ENCODE peak calls at places on chromosomes 13 and 19, in five cellular contexts. One of them, this sample, is unnamed.

GRCh38 chr13:99144306-99144705 is 56.3 kb upstream of the UBAC2 start:
- DNase-seq in A549: no peak
- DNase-seq in ovary: no peak
- DNase-seq in SK-N-SH: no peak
- DNase-seq in tibial nerve: no peak
- DNase-seq in this sample: no peak

GRCh38 chr13:19862511-19863313 is 737 bp downstream of the ZMYM5 start:
- DNase-seq in A549: no peak
- DNase-seq in ovary: peak
- DNase-seq in SK-N-SH: no peak
- DNase-seq in tibial nerve: peak
- DNase-seq in this sample: peak

GRCh38 chr19:5292843-5293606 is 47.6 kb downstream of the PTPRS start:
- DNase-seq in A549: peak
- DNase-seq in ovary: peak
- DNase-seq in SK-N-SH: peak
- DNase-seq in tibial nerve: peak
- DNase-seq in this sample: peak

GRCh38 chr13:113551081-113552000 is 33.2 kb upstream of the TFDP1 start:
- DNase-seq in A549: no peak
- DNase-seq in ovary: no peak
- DNase-seq in SK-N-SH: peak
- DNase-seq in tibial nerve: no peak
- DNase-seq in this sample: peak

GRCh38 chr19:35107541-35107939 is 8.1 kb upstream of the FXYD3 start:
- DNase-seq in A549: no peak
- DNase-seq in ovary: no peak
- DNase-seq in SK-N-SH: no peak
- DNase-seq in tibial nerve: peak
- DNase-seq in this sample: peak

GRCh38 chr13:113912596-113912995 is 48.7 kb upstream of the GAS6 start:
- DNase-seq in A549: no peak
- DNase-seq in ovary: no peak
- DNase-seq in SK-N-SH: no peak
- DNase-seq in tibial nerve: no peak
- DNase-seq in this sample: no peak

GRCh38 chr13:60852886-60853285 is 455.9 kb downstream of the TDRD3 start:
- DNase-seq in A549: no peak
- DNase-seq in ovary: no peak
- DNase-seq in SK-N-SH: no peak
- DNase-seq in tibial nerve: no peak
- DNase-seq in this sample: no peak

GRCh38 chr19:28737021-28737525 is 475.9 kb downstream of the UQCRFS1 start:
- DNase-seq in A549: no peak
- DNase-seq in ovary: no peak
- DNase-seq in SK-N-SH: no peak
- DNase-seq in tibial nerve: peak
- DNase-seq in this sample: no peak

GRCh38 chr13:37134411-37135041 is 29.1 kb upstream of the CSNK1A1L start:
- DNase-seq in A549: no peak
- DNase-seq in ovary: no peak
- DNase-seq in SK-N-SH: no peak
- DNase-seq in tibial nerve: no peak
- DNase-seq in this sample: no peak

GRCh38 chr19:16462757-16463250 is 9.0 kb downstream of the EPS15L1 start:
- DNase-seq in A549: no peak
- DNase-seq in ovary: no peak
- DNase-seq in SK-N-SH: no peak
- DNase-seq in tibial nerve: no peak
- DNase-seq in this sample: peak

GRCh38 chr13:103878891-103879605 is 812.8 kb upstream of the SLC10A2 start:
- DNase-seq in A549: no peak
- DNase-seq in ovary: no peak
- DNase-seq in SK-N-SH: no peak
- DNase-seq in tibial nerve: no peak
- DNase-seq in this sample: no peak

GRCh38 chr13:112737329-112737728 is 47.5 kb downstream of the ATP11A start:
- DNase-seq in A549: no peak
- DNase-seq in ovary: no peak
- DNase-seq in SK-N-SH: no peak
- DNase-seq in tibial nerve: no peak
- DNase-seq in this sample: no peak

GRCh38 chr19:54114340-54114826 is 1.1 kb downstream of the TFPT start:
- DNase-seq in A549: no peak
- DNase-seq in ovary: peak
- DNase-seq in SK-N-SH: peak
- DNase-seq in tibial nerve: no peak
- DNase-seq in this sample: peak

GRCh38 chr13:68439821-68440220 is 1209.7 kb upstream of the PCDH9 start:
- DNase-seq in A549: no peak
- DNase-seq in ovary: no peak
- DNase-seq in SK-N-SH: no peak
- DNase-seq in tibial nerve: no peak
- DNase-seq in this sample: no peak

GRCh38 chr19:39507715-39508364 is 7.1 kb upstream of the SELENOV start:
- DNase-seq in A549: no peak
- DNase-seq in ovary: no peak
- DNase-seq in SK-N-SH: no peak
- DNase-seq in tibial nerve: no peak
- DNase-seq in this sample: no peak

GRCh38 chr19:57583521-57584416 is at the start of gene ZIK1:
- DNase-seq in A549: no peak
- DNase-seq in ovary: peak
- DNase-seq in SK-N-SH: peak
- DNase-seq in tibial nerve: peak
- DNase-seq in this sample: peak
- TF ChIP-seq CTCF in A549: no peak
- TF ChIP-seq CTCF in ovary: no peak
- TF ChIP-seq CTCF in SK-N-SH: no peak
- TF ChIP-seq CTCF in tibial nerve: no peak
- TF ChIP-seq CTCF in this sample: no peak

GRCh38 chr19:1913781-1914577 is 8.8 kb downstream of the ADAT3 start:
- DNase-seq in A549: no peak
- DNase-seq in ovary: peak
- DNase-seq in SK-N-SH: no peak
- DNase-seq in tibial nerve: no peak
- DNase-seq in this sample: no peak
- TF ChIP-seq EP300 in A549: no peak
- TF ChIP-seq EP300 in ovary: no peak
- TF ChIP-seq EP300 in SK-N-SH: no peak
- TF ChIP-seq EP300 in tibial nerve: no peak
- TF ChIP-seq EP300 in this sample: no peak

DNA sequence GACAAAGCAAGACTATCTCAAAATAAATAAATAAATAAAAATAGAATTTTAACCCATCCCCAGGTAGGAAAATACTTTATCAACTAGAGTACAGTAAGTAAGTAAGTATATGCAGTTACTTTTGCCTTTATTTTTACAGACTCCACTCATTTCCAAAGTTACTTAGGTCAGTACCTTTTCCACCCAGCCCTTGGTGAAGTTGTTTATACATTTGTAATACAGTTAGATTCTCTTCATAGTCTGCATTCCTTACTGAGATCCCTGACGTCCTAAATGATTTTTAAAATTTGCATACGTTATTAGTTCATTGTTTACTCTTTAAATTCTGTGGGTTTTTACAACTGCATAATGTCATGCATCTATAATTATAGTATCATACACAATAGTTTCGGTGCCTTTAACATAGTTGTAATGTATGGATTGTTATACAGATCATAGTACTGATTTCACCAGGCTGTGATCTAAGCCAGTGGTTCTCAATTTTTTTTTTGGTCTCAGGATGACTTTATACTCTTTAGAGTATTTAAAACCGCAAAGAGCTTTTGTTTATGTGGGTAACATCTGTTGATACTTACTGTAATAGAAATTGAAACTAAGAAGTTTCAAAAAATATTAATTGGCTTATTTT is 10.4 kb downstream of the SETDB2 start:
- DNase-seq in A549: no peak
- DNase-seq in ovary: no peak
- DNase-seq in SK-N-SH: no peak
- DNase-seq in tibial nerve: no peak
- DNase-seq in this sample: no peak
- TF ChIP-seq CTCF in A549: no peak
- TF ChIP-seq CTCF in ovary: no peak
- TF ChIP-seq CTCF in SK-N-SH: no peak
- TF ChIP-seq CTCF in tibial nerve: no peak
- TF ChIP-seq CTCF in this sample: no peak

GRCh38 chr13:40194204-40194806 is 472.1 kb downstream of the FOXO1 start:
- DNase-seq in A549: no peak
- DNase-seq in ovary: no peak
- DNase-seq in SK-N-SH: no peak
- DNase-seq in tibial nerve: no peak
- DNase-seq in this sample: no peak
- TF ChIP-seq EP300 in A549: no peak
- TF ChIP-seq EP300 in ovary: no peak
- TF ChIP-seq EP300 in SK-N-SH: no peak
- TF ChIP-seq EP300 in tibial nerve: peak
- TF ChIP-seq EP300 in this sample: no peak

GRCh38 chr13:89930861-89931260 is 1416.6 kb upstream of the MIR17HG start:
- DNase-seq in A549: no peak
- DNase-seq in ovary: no peak
- DNase-seq in SK-N-SH: no peak
- DNase-seq in tibial nerve: no peak
- DNase-seq in this sample: no peak

GRCh38 chr13:89923731-89924130 is 1423.8 kb upstream of the MIR17HG start:
- DNase-seq in A549: no peak
- DNase-seq in ovary: no peak
- DNase-seq in SK-N-SH: no peak
- DNase-seq in tibial nerve: no peak
- DNase-seq in this sample: no peak

GRCh38 chr13:89920461-89920860 is 1427.0 kb upstream of the MIR17HG start:
- DNase-seq in A549: no peak
- DNase-seq in ovary: no peak
- DNase-seq in SK-N-SH: no peak
- DNase-seq in tibial nerve: no peak
- DNase-seq in this sample: no peak

GRCh38 chr13:89923052-89923451 is 1424.4 kb upstream of the MIR17HG start:
- DNase-seq in A549: no peak
- DNase-seq in ovary: no peak
- DNase-seq in SK-N-SH: no peak
- DNase-seq in tibial nerve: no peak
- DNase-seq in this sample: no peak

DNA sequence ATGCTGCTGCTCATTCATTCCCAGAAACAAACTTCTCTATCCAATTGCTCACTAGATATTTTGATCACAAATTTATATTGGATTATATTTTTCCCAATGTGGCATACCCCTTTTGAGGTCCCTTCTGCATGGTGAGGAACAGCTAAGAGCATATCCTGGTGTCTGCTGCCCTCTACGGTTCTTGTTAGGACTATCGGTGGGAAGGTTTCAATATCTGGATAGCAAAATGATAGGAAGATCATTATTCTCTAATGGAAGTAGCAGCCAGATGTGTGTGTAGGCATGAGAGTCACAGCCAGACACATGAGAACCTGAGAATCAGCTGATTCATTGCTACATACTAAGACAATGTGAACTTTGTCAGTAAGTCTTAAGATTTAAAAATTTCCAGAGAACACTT is 1422.4 kb upstream of the MIR17HG start:
- DNase-seq in A549: no peak
- DNase-seq in ovary: no peak
- DNase-seq in SK-N-SH: peak
- DNase-seq in tibial nerve: no peak
- DNase-seq in this sample: no peak
- TF ChIP-seq CTCF in A549: peak
- TF ChIP-seq CTCF in ovary: no peak
- TF ChIP-seq CTCF in SK-N-SH: peak
- TF ChIP-seq CTCF in tibial nerve: no peak
- TF ChIP-seq CTCF in this sample: no peak

GRCh38 chr13:95327190-95327589 is 25.9 kb upstream of the ABCC4 start:
- DNase-seq in A549: no peak
- DNase-seq in ovary: no peak
- DNase-seq in SK-N-SH: no peak
- DNase-seq in tibial nerve: no peak
- DNase-seq in this sample: no peak
- TF ChIP-seq EP300 in A549: no peak
- TF ChIP-seq EP300 in ovary: no peak
- TF ChIP-seq EP300 in SK-N-SH: no peak
- TF ChIP-seq EP300 in tibial nerve: no peak
- TF ChIP-seq EP300 in this sample: no peak

GRCh38 chr19:11881151-11881800 is 6.3 kb upstream of the ZNF69 start:
- DNase-seq in A549: no peak
- DNase-seq in ovary: peak
- DNase-seq in SK-N-SH: peak
- DNase-seq in tibial nerve: peak
- DNase-seq in this sample: peak
- TF ChIP-seq CTCF in A549: no peak
- TF ChIP-seq CTCF in ovary: peak
- TF ChIP-seq CTCF in SK-N-SH: peak
- TF ChIP-seq CTCF in tibial nerve: peak
- TF ChIP-seq CTCF in this sample: no peak